ENCODE peak calls at places on chromosomes 3 and 15, in nine cellular contexts. Z, E, F, X, V, P, Q, O and M are unnamed samples.

GRCh38 chr15:47477253-47477652 is 240.1 kb upstream of the SEMA6D start:
- DNase-seq in O (no peak), X (no peak), F (no peak), Q (no peak), V (no peak), P (no peak), Z (no peak), E (no peak), M (no peak)

GRCh38 chr3:175274056-175274455 is 414.9 kb downstream of the NAALADL2 start:
- DNase-seq in V (no peak), O (no peak), Z (no peak), X (no peak), F (no peak), Q (no peak), E (no peak), P (no peak), M (no peak)

GRCh38 chr3:129052675-129053074 is 7.9 kb upstream of the GP9 start:
- DNase-seq in E (no peak), V (no peak), X (peak), O (peak), P (no peak), Q (no peak), F (no peak), Z (no peak), M (peak)

GRCh38 chr3:60046212-60046611 is 996.4 kb upstream of the CFAP20DC start:
- DNase-seq in E (no peak), Z (no peak), Q (no peak), F (no peak), P (no peak), X (no peak), O (no peak), V (no peak), M (no peak)

GRCh38 chr3:13652728-13653127 is 103.8 kb downstream of the FBLN2 start:
- DNase-seq in X (no peak), P (no peak), Q (no peak), V (no peak), F (no peak), Z (no peak), O (no peak), E (no peak), M (no peak)

GRCh38 chr3:97497138-97497537 is 267.4 kb upstream of the ARL6 start:
- DNase-seq in Q (no peak), E (no peak), P (no peak), V (no peak), X (no peak), O (no peak), Z (no peak), F (no peak), M (no peak)

GRCh38 chr3:195104340-195104739 is 166.6 kb downstream of the XXYLT1 start:
- DNase-seq in V (no peak), F (no peak), P (no peak), O (no peak), E (no peak), Q (no peak), Z (no peak), X (no peak), M (no peak)

GRCh38 chr3:141129049-141130038 is 78.2 kb downstream of the SPSB4 start:
- DNase-seq in P (no peak), X (no peak), Q (no peak), E (no peak), Z (no peak), O (no peak), V (no peak), F (no peak), M (no peak)

GRCh38 chr15:95679847-95680582 is 650.5 kb upstream of the NR2F2 start:
- DNase-seq in Z (no peak), O (no peak), E (no peak), V (no peak), F (no peak), P (no peak), Q (no peak), X (no peak), M (no peak)

GRCh38 chr3:14440531-14441239 is 38.3 kb downstream of the SLC6A6 start:
- DNase-seq in Q (no peak), P (peak), Z (no peak), X (peak), F (no peak), O (peak), E (no peak), V (peak), M (no peak)

GRCh38 chr3:16151109-16151508 is 23.4 kb upstream of the GALNT15 start:
- DNase-seq in E (peak), P (no peak), F (no peak), Z (peak), V (no peak), X (peak), O (peak), Q (no peak), M (peak)

GRCh38 chr3:45332901-45333407 is 55.4 kb upstream of the LARS2 start:
- DNase-seq in O (no peak), F (no peak), Z (no peak), X (no peak), Q (no peak), P (no peak), E (no peak), V (no peak), M (no peak)

GRCh38 chr3:23876901-23877300 is 39.9 kb downstream of the NKIRAS1 start:
- DNase-seq in V (no peak), O (no peak), X (no peak), Q (no peak), Z (no peak), F (no peak), E (no peak), P (no peak), M (no peak)

GRCh38 chr3:51354172-51354571 is 30.9 kb upstream of the MANF start:
- DNase-seq in X (no peak), Q (no peak), P (no peak), F (no peak), O (no peak), E (no peak), Z (no peak), V (no peak), M (no peak)

GRCh38 chr3:134312873-134313838 is 61.1 kb downstream of the AMOTL2 start:
- DNase-seq in O (peak), F (no peak), P (peak), X (peak), E (no peak), Q (no peak), Z (no peak), V (peak), M (peak)

GRCh38 chr3:89107461-89108035 is at the start of gene EPHA3:
- DNase-seq in P (peak), Z (peak), E (peak), V (peak), X (no peak), Q (no peak), O (peak), F (no peak), M (peak)

GRCh38 chr3:67437090-67437489 is 217.3 kb downstream of the SUCLG2 start:
- DNase-seq in Q (no peak), X (no peak), O (peak), V (no peak), F (no peak), E (no peak), Z (no peak), P (no peak), M (no peak)

GRCh38 chr3:196080517-196080841 is 1.4 kb downstream of the TFRC start:
- DNase-seq in O (no peak), V (no peak), E (no peak), X (no peak), F (no peak), P (no peak), Z (no peak), Q (no peak), M (no peak)

GRCh38 chr3:38497026-38497425 is 886 bp downstream of the EXOG start:
- DNase-seq in E (no peak), P (peak), Q (no peak), O (peak), V (no peak), X (no peak), F (peak), Z (no peak), M (no peak)

GRCh38 chr3:42071720-42072582 is 19.2 kb upstream of the TRAK1 start:
- DNase-seq in F (peak), O (peak), P (peak), E (no peak), X (peak), Q (no peak), V (no peak), Z (no peak), M (peak)

GRCh38 chr15:36362508-36362907 is 216.9 kb upstream of the CDIN1 start:
- DNase-seq in X (no peak), Q (no peak), V (no peak), F (no peak), Z (no peak), E (no peak), O (peak), P (no peak), M (no peak)

GRCh38 chr3:143128212-143128611 is 8.6 kb downstream of the CHST2 start:
- DNase-seq in F (no peak), Z (no peak), V (no peak), E (no peak), P (no peak), O (no peak), Q (no peak), X (no peak), M (no peak)

GRCh38 chr3:195823286-195823685 is 11.6 kb upstream of the MUC4 start:
- DNase-seq in F (no peak), Q (no peak), X (no peak), O (no peak), V (peak), P (peak), Z (no peak), E (no peak), M (peak)

GRCh38 chr15:66098019-66098363 is 155.6 kb downstream of the MEGF11 start:
- DNase-seq in Q (no peak), E (no peak), X (no peak), P (no peak), F (no peak), O (no peak), Z (no peak), V (no peak), M (no peak)

GRCh38 chr15:67405208-67406191 is 115.4 kb upstream of the C15orf61 start:
- DNase-seq in X (no peak), E (peak), V (no peak), Q (no peak), O (peak), F (no peak), Z (peak), P (no peak), M (no peak)

GRCh38 chr3:16460886-16461285 is 52.6 kb downstream of the RFTN1 start:
- DNase-seq in V (no peak), E (no peak), Q (no peak), X (no peak), P (no peak), O (no peak), Z (no peak), F (no peak), M (no peak)

GRCh38 chr3:160459450-160459970 is 9.9 kb upstream of the TRIM59 start:
- DNase-seq in X (no peak), F (no peak), Z (no peak), P (no peak), Q (no peak), O (no peak), V (no peak), E (no peak), M (no peak)
- TF ChIP-seq CTCF in X (no peak), F (no peak), Z (no peak), P (no peak), Q (no peak), O (no peak), V (no peak), E (no peak), M (no peak)

DNA sequence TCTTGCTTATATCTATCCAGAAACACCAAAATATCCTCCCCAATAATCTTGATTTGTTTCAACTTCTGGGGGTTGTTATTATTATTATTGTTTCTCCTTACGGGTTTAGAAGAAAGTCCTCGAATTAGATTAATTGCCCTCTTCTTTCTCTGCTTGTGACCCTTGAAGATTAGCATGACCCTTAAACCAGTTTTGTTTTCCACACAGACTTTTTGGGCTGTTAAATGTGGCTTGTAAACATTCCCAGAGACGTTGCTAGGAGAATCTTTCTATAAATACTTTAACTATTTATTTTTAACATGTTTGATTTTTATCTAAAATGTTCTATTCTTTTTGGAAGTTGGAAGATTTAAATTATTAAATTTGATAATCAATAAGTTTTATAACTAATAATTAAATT is 4.3 kb upstream of the SUCNR1 start:
- DNase-seq in F (no peak), E (peak), X (no peak), P (peak), Q (no peak), V (no peak), O (no peak), Z (no peak), M (no peak)
- TF ChIP-seq CTCF in F (no peak), E (no peak), X (no peak), P (no peak), Q (no peak), V (no peak), O (no peak), Z (no peak), M (no peak)

DNA sequence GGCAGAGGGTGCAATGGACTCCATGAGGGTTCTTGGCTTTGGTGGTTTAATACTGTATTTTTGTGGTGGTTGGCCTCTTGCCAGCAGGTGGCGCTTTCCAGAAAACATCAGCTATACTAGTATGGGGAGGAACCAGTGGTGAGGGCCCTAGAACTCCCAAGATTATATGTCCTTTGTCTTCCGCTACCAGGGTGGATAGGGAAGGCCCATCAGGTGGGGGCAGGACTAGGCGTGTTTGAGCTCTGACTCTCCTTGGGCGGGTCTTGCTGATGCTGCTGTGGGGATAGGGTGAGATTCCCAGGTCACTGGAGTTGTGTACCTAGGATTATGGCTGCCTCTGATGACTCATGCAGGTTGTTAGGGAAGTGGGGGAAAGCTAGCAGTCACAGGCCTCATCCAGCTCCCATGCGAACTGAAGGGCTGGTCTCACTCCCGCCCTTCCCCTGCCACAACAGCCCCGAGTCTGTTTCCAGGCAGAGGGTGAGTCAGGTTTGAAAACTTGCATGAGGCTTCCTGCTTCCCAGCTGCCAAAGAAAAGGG is 357.7 kb downstream of the OTOL1 start:
- DNase-seq in Q (no peak), O (peak), F (peak), E (peak), V (no peak), Z (peak), X (no peak), P (peak), M (no peak)
- TF ChIP-seq CTCF in Q (no peak), O (peak), F (peak), E (peak), V (no peak), Z (peak), X (no peak), P (peak), M (no peak)

GRCh38 chr15:49620174-49620573 is 444 bp downstream of the FAM227B start:
- DNase-seq in P (no peak), E (no peak), F (peak), O (peak), Z (no peak), V (no peak), X (peak), Q (no peak), M (no peak)

GRCh38 chr15:49621327-49622210 is 721 bp downstream of the DTWD1 start:
- DNase-seq in F (peak), V (no peak), Q (no peak), O (peak), P (no peak), X (peak), E (no peak), Z (no peak), M (no peak)

GRCh38 chr15:49619226-49619625 is 1.4 kb downstream of the FAM227B start:
- DNase-seq in P (no peak), Q (no peak), E (no peak), O (no peak), V (no peak), F (no peak), X (no peak), Z (no peak), M (no peak)

GRCh38 chr15:49622561-49622960 is 1.7 kb downstream of the DTWD1 start:
- DNase-seq in F (no peak), X (no peak), E (no peak), O (peak), Z (no peak), V (no peak), P (peak), Q (no peak), M (no peak)

GRCh38 chr15:49620658-49621326 is at the start of the genes DTWD1 and FAM227B:
- DNase-seq in O (peak), Q (peak), Z (peak), P (peak), V (peak), F (peak), E (peak), X (peak), M (peak)
- TF ChIP-seq CTCF in O (no peak), Q (no peak), Z (no peak), P (peak), V (no peak), F (peak), E (no peak), X (no peak), M (no peak)

GRCh38 chr3:33146791-33147445 is 33.1 kb downstream of the CRTAP start:
- DNase-seq in X (peak), O (peak), F (no peak), E (no peak), Z (no peak), Q (no peak), V (no peak), P (no peak), M (no peak)
- TF ChIP-seq CTCF in X (no peak), O (no peak), F (no peak), E (no peak), Z (peak), Q (peak), V (no peak), P (no peak), M (no peak)

GRCh38 chr15:33234019-33234418 is 39.5 kb upstream of the FMN1 start:
- DNase-seq in O (peak), Z (no peak), X (peak), P (peak), Q (no peak), V (no peak), E (peak), F (peak), M (no peak)
- TF ChIP-seq CTCF in O (peak), Z (peak), X (peak), P (peak), Q (peak), V (peak), E (peak), F (peak), M (peak)

DNA sequence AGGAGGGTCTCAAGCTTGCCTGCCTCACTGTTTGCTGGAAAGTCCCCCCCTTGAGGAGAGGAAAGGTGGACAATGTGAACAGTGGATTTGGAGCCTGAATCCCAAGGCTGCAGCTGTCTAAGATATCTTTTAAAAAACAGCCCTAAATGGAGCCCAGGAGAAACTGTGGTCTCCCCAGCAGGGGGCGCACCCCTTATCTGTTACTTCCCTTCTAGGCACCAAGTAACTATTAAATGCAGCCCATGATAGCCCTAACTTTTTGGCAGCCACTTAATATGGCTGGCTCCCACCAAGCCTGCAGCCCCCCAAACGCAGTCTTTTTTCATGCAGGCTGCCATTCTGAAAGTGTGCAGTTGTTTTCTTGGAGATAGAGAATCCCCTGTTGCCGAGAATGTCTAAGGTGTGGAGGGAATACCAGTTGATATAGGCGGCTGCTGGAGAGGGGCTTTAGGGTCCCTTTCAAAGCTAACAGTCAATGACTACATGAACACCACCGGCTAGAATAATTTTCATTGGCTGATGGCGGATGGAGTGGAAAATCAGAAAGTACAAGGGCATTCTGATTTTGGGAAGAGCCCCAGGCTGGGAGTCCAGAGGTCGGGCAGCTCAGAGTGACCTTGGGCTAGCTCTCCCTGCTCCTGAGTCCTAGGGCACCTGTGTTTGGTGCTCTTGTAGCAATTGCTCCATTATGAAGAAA is 1.3 kb downstream of the RHCG start:
- DNase-seq in F (peak), Q (no peak), X (no peak), Z (no peak), P (peak), V (no peak), O (peak), E (no peak), M (no peak)
- TF ChIP-seq CTCF in F (peak), Q (no peak), X (peak), Z (peak), P (peak), V (peak), O (peak), E (peak), M (no peak)

GRCh38 chr3:48226959-48227358 is 3.7 kb downstream of the CAMP start:
- DNase-seq in X (no peak), O (no peak), F (peak), Z (no peak), P (no peak), Q (no peak), E (no peak), V (no peak), M (no peak)
- TF ChIP-seq CTCF in X (no peak), O (no peak), F (no peak), Z (no peak), P (no peak), Q (no peak), E (no peak), V (no peak), M (no peak)